ENCODE peak calls at places on chromosomes 5 and 9, in eight cellular contexts. H, Q, O, V, W, M, N and L are unnamed samples.

GRCh38 chr9:113564804-113565237 is 101.3 kb downstream of the RGS3 start:
- DNase-seq in V (peak; percentile 74), N (peak; percentile 78), Q (no peak), H (no peak), W (peak; percentile 79), O (peak; percentile 85), M (no peak), L (peak; percentile 87)

GRCh38 chr9:77901771-77902170 is 129.8 kb downstream of the GNAQ start:
- DNase-seq in M (no peak), N (no peak), V (no peak), W (no peak), Q (no peak), H (no peak), O (no peak), L (no peak)

GRCh38 chr9:86176468-86176867 is 77.1 kb upstream of the GOLM1 start:
- DNase-seq in V (no peak), H (no peak), N (no peak), W (no peak), Q (peak; percentile 10), M (no peak), O (no peak), L (no peak)

GRCh38 chr5:15105799-15106393 is 234.3 kb upstream of the ANKH start:
- DNase-seq in N (peak; percentile 28), W (peak; percentile 60), Q (peak; percentile 7), M (no peak), H (no peak), V (peak; percentile 37), O (no peak), L (peak; percentile 47)

GRCh38 chr5:119174578-119175163 is 103.8 kb downstream of the DMXL1 start:
- DNase-seq in N (no peak), M (no peak), O (no peak), W (no peak), V (no peak), Q (no peak), H (no peak), L (no peak)

GRCh38 chr5:119385136-119386128 is 29.6 kb downstream of the TNFAIP8 start:
- DNase-seq in V (no peak), H (no peak), Q (no peak), M (no peak), N (no peak), O (no peak), W (no peak), L (no peak)

GRCh38 chr9:103533318-103533717 is 538.2 kb downstream of the CYLC2 start:
- DNase-seq in V (no peak), H (no peak), W (no peak), O (no peak), Q (no peak), N (no peak), M (no peak), L (no peak)

GRCh38 chr5:133819977-133820471 is 148.4 kb downstream of the C5orf15 start:
- DNase-seq in Q (no peak), W (peak; percentile 5), O (no peak), H (no peak), M (no peak), V (no peak), N (no peak), L (no peak)

GRCh38 chr5:138369706-138370105 is 17.2 kb downstream of the KDM3B start:
- DNase-seq in M (no peak), O (no peak), Q (no peak), W (no peak), N (no peak), V (no peak), H (no peak), L (no peak)

GRCh38 chr5:74492230-74492629 is 148.3 kb downstream of the ENC1 start:
- DNase-seq in V (no peak), H (no peak), W (peak; percentile 15), M (no peak), O (no peak), Q (no peak), N (no peak), L (no peak)